ENCODE peak calls at places on chromosome 2, in ten cellular contexts. One of them, this sample, is unnamed.
A peak's percentile ranks its signal among the peaks of the same experiment; 100 is the strongest.

GRCh38 chr2:120504936-120505705 is 159.2 kb downstream of the INHBB start:
- DNase-seq in heart left ventricle: no peak
- DNase-seq in uterus: no peak
- DNase-seq in BE2C: no peak
- DNase-seq in tibial artery: no peak
- DNase-seq in sigmoid colon: no peak
- DNase-seq in vagina: no peak
- DNase-seq in astrocyte of the spinal cord: no peak
- DNase-seq in upper lobe of right lung: no peak
- DNase-seq in dorsolateral prefrontal cortex: no peak
- DNase-seq in this sample: no peak

GRCh38 chr2:242040303-242040655 is 170.8 kb downstream of the RTP5 start:
- DNase-seq in dorsolateral prefrontal cortex: peak; percentile 20
- DNase-seq in uterus: no peak
- DNase-seq in heart left ventricle: no peak
- DNase-seq in BE2C: no peak
- DNase-seq in upper lobe of right lung: no peak
- DNase-seq in astrocyte of the spinal cord: no peak
- DNase-seq in sigmoid colon: no peak
- DNase-seq in tibial artery: no peak
- DNase-seq in vagina: no peak
- DNase-seq in this sample: no peak

GRCh38 chr2:17257194-17257909 is 260.9 kb downstream of the RAD51AP2 start:
- DNase-seq in uterus: no peak
- DNase-seq in upper lobe of right lung: no peak
- DNase-seq in vagina: no peak
- DNase-seq in dorsolateral prefrontal cortex: no peak
- DNase-seq in heart left ventricle: no peak
- DNase-seq in BE2C: no peak
- DNase-seq in astrocyte of the spinal cord: peak; percentile 26
- DNase-seq in sigmoid colon: no peak
- DNase-seq in tibial artery: no peak
- DNase-seq in this sample: no peak

GRCh38 chr2:186913870-186914269 is 64.9 kb upstream of the ZSWIM2 start:
- DNase-seq in dorsolateral prefrontal cortex: no peak
- DNase-seq in tibial artery: no peak
- DNase-seq in astrocyte of the spinal cord: no peak
- DNase-seq in heart left ventricle: no peak
- DNase-seq in vagina: no peak
- DNase-seq in sigmoid colon: no peak
- DNase-seq in BE2C: no peak
- DNase-seq in upper lobe of right lung: no peak
- DNase-seq in uterus: no peak
- DNase-seq in this sample: no peak

GRCh38 chr2:100277540-100278207 is 44.6 kb downstream of the LONRF2 start:
- DNase-seq in BE2C: no peak
- DNase-seq in tibial artery: no peak
- DNase-seq in heart left ventricle: no peak
- DNase-seq in astrocyte of the spinal cord: no peak
- DNase-seq in sigmoid colon: no peak
- DNase-seq in vagina: peak; percentile 74
- DNase-seq in dorsolateral prefrontal cortex: no peak
- DNase-seq in uterus: no peak
- DNase-seq in upper lobe of right lung: no peak
- DNase-seq in this sample: no peak

GRCh38 chr2:115443550-115444185 is 1001.2 kb downstream of the DPP10 start:
- DNase-seq in dorsolateral prefrontal cortex: no peak
- DNase-seq in heart left ventricle: no peak
- DNase-seq in BE2C: no peak
- DNase-seq in vagina: no peak
- DNase-seq in astrocyte of the spinal cord: no peak
- DNase-seq in sigmoid colon: no peak
- DNase-seq in upper lobe of right lung: no peak
- DNase-seq in tibial artery: no peak
- DNase-seq in uterus: no peak
- DNase-seq in this sample: no peak

GRCh38 chr2:17547237-17547636 is 6.7 kb downstream of the VSNL1 start:
- DNase-seq in heart left ventricle: no peak
- DNase-seq in uterus: no peak
- DNase-seq in sigmoid colon: no peak
- DNase-seq in astrocyte of the spinal cord: no peak
- DNase-seq in dorsolateral prefrontal cortex: no peak
- DNase-seq in vagina: no peak
- DNase-seq in BE2C: no peak
- DNase-seq in upper lobe of right lung: no peak
- DNase-seq in tibial artery: no peak
- DNase-seq in this sample: no peak

GRCh38 chr2:16179701-16180402 is 239.5 kb downstream of the MYCN start:
- DNase-seq in tibial artery: no peak
- DNase-seq in heart left ventricle: no peak
- DNase-seq in uterus: no peak
- DNase-seq in BE2C: peak; percentile 100
- DNase-seq in sigmoid colon: no peak
- DNase-seq in astrocyte of the spinal cord: no peak
- DNase-seq in dorsolateral prefrontal cortex: no peak
- DNase-seq in vagina: no peak
- DNase-seq in upper lobe of right lung: no peak
- DNase-seq in this sample: no peak

GRCh38 chr2:200863655-200864205 is 728 bp downstream of the CLK1 start:
- DNase-seq in sigmoid colon: no peak
- DNase-seq in astrocyte of the spinal cord: no peak
- DNase-seq in dorsolateral prefrontal cortex: no peak
- DNase-seq in BE2C: no peak
- DNase-seq in upper lobe of right lung: no peak
- DNase-seq in heart left ventricle: no peak
- DNase-seq in tibial artery: no peak
- DNase-seq in uterus: no peak
- DNase-seq in vagina: no peak
- DNase-seq in this sample: no peak

GRCh38 chr2:6960659-6961058 is 43.4 kb downstream of the RNF144A start:
- DNase-seq in heart left ventricle: no peak
- DNase-seq in vagina: peak; percentile 79
- DNase-seq in upper lobe of right lung: no peak
- DNase-seq in sigmoid colon: no peak
- DNase-seq in uterus: peak; percentile 70
- DNase-seq in astrocyte of the spinal cord: peak; percentile 74
- DNase-seq in BE2C: no peak
- DNase-seq in dorsolateral prefrontal cortex: no peak
- DNase-seq in tibial artery: peak; percentile 51
- DNase-seq in this sample: peak; percentile 85

GRCh38 chr2:17620841-17621240 is 80.3 kb downstream of the VSNL1 start:
- DNase-seq in astrocyte of the spinal cord: peak; percentile 57
- DNase-seq in BE2C: no peak
- DNase-seq in heart left ventricle: no peak
- DNase-seq in upper lobe of right lung: no peak
- DNase-seq in vagina: no peak
- DNase-seq in tibial artery: no peak
- DNase-seq in sigmoid colon: no peak
- DNase-seq in uterus: no peak
- DNase-seq in dorsolateral prefrontal cortex: no peak
- DNase-seq in this sample: peak; percentile 56

GRCh38 chr2:98026927-98027522 is 31.3 kb upstream of the TMEM131 start:
- DNase-seq in astrocyte of the spinal cord: no peak
- DNase-seq in upper lobe of right lung: no peak
- DNase-seq in BE2C: no peak
- DNase-seq in uterus: no peak
- DNase-seq in dorsolateral prefrontal cortex: no peak
- DNase-seq in tibial artery: no peak
- DNase-seq in sigmoid colon: no peak
- DNase-seq in heart left ventricle: no peak
- DNase-seq in vagina: no peak
- DNase-seq in this sample: no peak

GRCh38 chr2:98027535-98027934 is 31.8 kb upstream of the TMEM131 start:
- DNase-seq in sigmoid colon: no peak
- DNase-seq in tibial artery: no peak
- DNase-seq in uterus: no peak
- DNase-seq in upper lobe of right lung: no peak
- DNase-seq in vagina: no peak
- DNase-seq in BE2C: no peak
- DNase-seq in dorsolateral prefrontal cortex: no peak
- DNase-seq in astrocyte of the spinal cord: no peak
- DNase-seq in heart left ventricle: no peak
- DNase-seq in this sample: no peak

GRCh38 chr2:98027955-98028593 is 32.3 kb upstream of the TMEM131 start:
- DNase-seq in tibial artery: no peak
- DNase-seq in dorsolateral prefrontal cortex: no peak
- DNase-seq in heart left ventricle: no peak
- DNase-seq in uterus: no peak
- DNase-seq in sigmoid colon: no peak
- DNase-seq in upper lobe of right lung: no peak
- DNase-seq in BE2C: no peak
- DNase-seq in vagina: no peak
- DNase-seq in astrocyte of the spinal cord: peak; percentile 35
- DNase-seq in this sample: peak; percentile 53

GRCh38 chr2:98026292-98026691 is 30.5 kb upstream of the TMEM131 start:
- DNase-seq in BE2C: no peak
- DNase-seq in dorsolateral prefrontal cortex: no peak
- DNase-seq in heart left ventricle: no peak
- DNase-seq in upper lobe of right lung: no peak
- DNase-seq in sigmoid colon: no peak
- DNase-seq in vagina: no peak
- DNase-seq in uterus: no peak
- DNase-seq in astrocyte of the spinal cord: no peak
- DNase-seq in tibial artery: no peak
- DNase-seq in this sample: no peak

GRCh38 chr2:98025481-98026037 is 29.8 kb upstream of the TMEM131 start:
- DNase-seq in uterus: no peak
- DNase-seq in astrocyte of the spinal cord: no peak
- DNase-seq in BE2C: no peak
- DNase-seq in upper lobe of right lung: no peak
- DNase-seq in heart left ventricle: no peak
- DNase-seq in sigmoid colon: no peak
- DNase-seq in tibial artery: no peak
- DNase-seq in vagina: no peak
- DNase-seq in dorsolateral prefrontal cortex: no peak
- DNase-seq in this sample: no peak
- TF ChIP-seq CTCF in uterus: no peak
- TF ChIP-seq CTCF in astrocyte of the spinal cord: no peak
- TF ChIP-seq CTCF in BE2C: no peak
- TF ChIP-seq CTCF in upper lobe of right lung: no peak
- TF ChIP-seq CTCF in heart left ventricle: peak; percentile 15
- TF ChIP-seq CTCF in sigmoid colon: no peak
- TF ChIP-seq CTCF in tibial artery: no peak
- TF ChIP-seq CTCF in vagina: no peak
- TF ChIP-seq CTCF in dorsolateral prefrontal cortex: no peak
- TF ChIP-seq CTCF in this sample: no peak

GRCh38 chr2:231716641-231717280 is 8.4 kb downstream of the PTMA start:
- DNase-seq in dorsolateral prefrontal cortex: no peak
- DNase-seq in upper lobe of right lung: no peak
- DNase-seq in vagina: no peak
- DNase-seq in tibial artery: no peak
- DNase-seq in sigmoid colon: peak; percentile 53
- DNase-seq in astrocyte of the spinal cord: no peak
- DNase-seq in BE2C: no peak
- DNase-seq in heart left ventricle: no peak
- DNase-seq in uterus: no peak
- DNase-seq in this sample: peak; percentile 47
- H3K4me3 ChIP-seq in dorsolateral prefrontal cortex: no peak overlapping the region
- H3K4me3 ChIP-seq in upper lobe of right lung: no peak overlapping the region
- H3K4me3 ChIP-seq in vagina: no peak overlapping the region
- H3K4me3 ChIP-seq in tibial artery: no peak overlapping the region
- H3K4me3 ChIP-seq in sigmoid colon: no peak overlapping the region
- H3K4me3 ChIP-seq in astrocyte of the spinal cord: no peak overlapping the region
- H3K4me3 ChIP-seq in BE2C: no peak overlapping the region
- H3K4me3 ChIP-seq in heart left ventricle: no peak overlapping the region
- H3K4me3 ChIP-seq in uterus: no peak overlapping the region
- H3K4me3 ChIP-seq in this sample: no peak overlapping the region

GRCh38 chr2:10359731-10360329 is 57.1 kb downstream of the HPCAL1 start:
- DNase-seq in tibial artery: no peak
- DNase-seq in BE2C: no peak
- DNase-seq in dorsolateral prefrontal cortex: no peak
- DNase-seq in upper lobe of right lung: no peak
- DNase-seq in heart left ventricle: no peak
- DNase-seq in vagina: no peak
- DNase-seq in uterus: no peak
- DNase-seq in astrocyte of the spinal cord: no peak
- DNase-seq in sigmoid colon: no peak
- DNase-seq in this sample: no peak
- TF ChIP-seq CTCF in tibial artery: no peak
- TF ChIP-seq CTCF in BE2C: no peak
- TF ChIP-seq CTCF in dorsolateral prefrontal cortex: no peak
- TF ChIP-seq CTCF in upper lobe of right lung: no peak
- TF ChIP-seq CTCF in heart left ventricle: no peak
- TF ChIP-seq CTCF in vagina: no peak
- TF ChIP-seq CTCF in uterus: no peak
- TF ChIP-seq CTCF in astrocyte of the spinal cord: no peak
- TF ChIP-seq CTCF in sigmoid colon: no peak
- TF ChIP-seq CTCF in this sample: no peak

GRCh38 chr2:161136194-161136593 is 24.0 kb upstream of the TANK start:
- DNase-seq in uterus: no peak
- DNase-seq in astrocyte of the spinal cord: peak; percentile 11
- DNase-seq in tibial artery: no peak
- DNase-seq in dorsolateral prefrontal cortex: no peak
- DNase-seq in BE2C: no peak
- DNase-seq in sigmoid colon: no peak
- DNase-seq in upper lobe of right lung: no peak
- DNase-seq in vagina: no peak
- DNase-seq in heart left ventricle: no peak
- DNase-seq in this sample: no peak

GRCh38 chr2:161139098-161139987 is 20.9 kb upstream of the TANK start:
- DNase-seq in upper lobe of right lung: no peak
- DNase-seq in dorsolateral prefrontal cortex: no peak
- DNase-seq in astrocyte of the spinal cord: peak; percentile 61
- DNase-seq in vagina: no peak
- DNase-seq in heart left ventricle: no peak
- DNase-seq in BE2C: no peak
- DNase-seq in sigmoid colon: no peak
- DNase-seq in tibial artery: no peak
- DNase-seq in uterus: no peak
- DNase-seq in this sample: peak; percentile 59

GRCh38 chr2:161136696-161137324 is 23.4 kb upstream of the TANK start:
- DNase-seq in BE2C: no peak
- DNase-seq in dorsolateral prefrontal cortex: no peak
- DNase-seq in upper lobe of right lung: no peak
- DNase-seq in uterus: no peak
- DNase-seq in vagina: no peak
- DNase-seq in astrocyte of the spinal cord: peak; percentile 12
- DNase-seq in tibial artery: no peak
- DNase-seq in heart left ventricle: peak; percentile 15
- DNase-seq in sigmoid colon: no peak
- DNase-seq in this sample: peak; percentile 75

GRCh38 chr2:161141033-161141432 is 19.2 kb upstream of the TANK start:
- DNase-seq in sigmoid colon: no peak
- DNase-seq in upper lobe of right lung: no peak
- DNase-seq in heart left ventricle: no peak
- DNase-seq in astrocyte of the spinal cord: no peak
- DNase-seq in uterus: no peak
- DNase-seq in vagina: no peak
- DNase-seq in dorsolateral prefrontal cortex: no peak
- DNase-seq in BE2C: no peak
- DNase-seq in tibial artery: no peak
- DNase-seq in this sample: no peak

DNA sequence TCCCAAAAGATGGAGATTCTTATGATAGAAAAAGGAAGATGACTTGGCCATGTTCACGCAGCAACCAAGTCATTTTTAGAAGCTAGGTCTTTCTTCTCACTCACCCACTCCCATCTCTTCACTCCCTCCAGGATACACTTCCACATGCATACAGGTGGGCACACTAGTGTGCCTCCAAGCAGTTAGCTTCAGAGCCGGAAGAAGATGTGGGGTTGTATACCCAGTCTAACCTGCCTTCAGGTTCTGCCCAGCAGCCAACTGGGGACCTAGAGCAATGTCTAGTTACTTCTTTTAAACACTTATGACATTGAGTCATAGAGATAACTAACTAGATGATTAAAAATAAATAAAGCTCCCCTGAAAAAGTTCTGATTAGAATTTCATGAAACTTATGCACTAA is 21.8 kb upstream of the TANK start:
- DNase-seq in uterus: no peak
- DNase-seq in upper lobe of right lung: no peak
- DNase-seq in tibial artery: no peak
- DNase-seq in heart left ventricle: no peak
- DNase-seq in astrocyte of the spinal cord: no peak
- DNase-seq in vagina: no peak
- DNase-seq in BE2C: no peak
- DNase-seq in dorsolateral prefrontal cortex: no peak
- DNase-seq in sigmoid colon: no peak
- DNase-seq in this sample: no peak
- H3K4me3 ChIP-seq in uterus: no peak overlapping the region
- H3K4me3 ChIP-seq in upper lobe of right lung: peak overlapping the region; percentile 46
- H3K4me3 ChIP-seq in tibial artery: no peak overlapping the region
- H3K4me3 ChIP-seq in heart left ventricle: no peak overlapping the region
- H3K4me3 ChIP-seq in astrocyte of the spinal cord: no peak overlapping the region
- H3K4me3 ChIP-seq in vagina: no peak overlapping the region
- H3K4me3 ChIP-seq in BE2C: no peak overlapping the region
- H3K4me3 ChIP-seq in dorsolateral prefrontal cortex: no peak overlapping the region
- H3K4me3 ChIP-seq in sigmoid colon: no peak overlapping the region
- H3K4me3 ChIP-seq in this sample: peak overlapping the region; percentile 27

This sample was measured in fibroblast of pulmonary artery.